ENCODE peak calls at places on chromosomes 2 and 18, in ten cellular contexts. One of them, this sample, is unnamed.
A peak's percentile ranks its signal among the peaks of the same experiment; 100 is the strongest.

GRCh38 chr2:53095227-53095626 is 672.4 kb upstream of the CHAC2 start:
- DNase-seq in SK-N-MC: no peak
- DNase-seq in GM23248: no peak
- DNase-seq in neural progenitor cell: no peak
- DNase-seq in mammary epithelial cell: no peak
- DNase-seq in K562: no peak
- DNase-seq in HepG2: no peak
- DNase-seq in PC-3: no peak
- DNase-seq in MM.1S: no peak
- DNase-seq in GM23338: no peak
- DNase-seq in this sample: no peak

GRCh38 chr18:12405066-12405465 is 2.7 kb upstream of the PRELID3A start:
- DNase-seq in SK-N-MC: no peak
- DNase-seq in GM23248: peak; percentile 11
- DNase-seq in neural progenitor cell: no peak
- DNase-seq in mammary epithelial cell: no peak
- DNase-seq in K562: no peak
- DNase-seq in HepG2: no peak
- DNase-seq in PC-3: no peak
- DNase-seq in MM.1S: no peak
- DNase-seq in GM23338: no peak
- DNase-seq in this sample: no peak

GRCh38 chr2:109209941-109210340 is 80.9 kb downstream of the SH3RF3 start:
- DNase-seq in SK-N-MC: no peak
- DNase-seq in GM23248: no peak
- DNase-seq in neural progenitor cell: no peak
- DNase-seq in mammary epithelial cell: no peak
- DNase-seq in K562: no peak
- DNase-seq in HepG2: no peak
- DNase-seq in PC-3: no peak
- DNase-seq in MM.1S: no peak
- DNase-seq in GM23338: no peak
- DNase-seq in this sample: no peak

GRCh38 chr2:101766871-101767739 is 69.6 kb downstream of the MAP4K4 start:
- DNase-seq in SK-N-MC: no peak
- DNase-seq in GM23248: peak; percentile 93
- DNase-seq in neural progenitor cell: peak; percentile 89
- DNase-seq in mammary epithelial cell: peak; percentile 85
- DNase-seq in K562: no peak
- DNase-seq in HepG2: peak; percentile 97
- DNase-seq in PC-3: peak; percentile 87
- DNase-seq in MM.1S: no peak
- DNase-seq in GM23338: peak; percentile 64
- DNase-seq in this sample: peak; percentile 89

GRCh38 chr2:219687266-219687665 is 59.8 kb downstream of the SLC4A3 start:
- DNase-seq in SK-N-MC: no peak
- DNase-seq in GM23248: peak; percentile 31
- DNase-seq in neural progenitor cell: no peak
- DNase-seq in mammary epithelial cell: peak; percentile 24
- DNase-seq in K562: peak; percentile 33
- DNase-seq in HepG2: no peak
- DNase-seq in PC-3: peak; percentile 44
- DNase-seq in MM.1S: no peak
- DNase-seq in GM23338: no peak
- DNase-seq in this sample: no peak

GRCh38 chr2:42142476-42143184 is 26.5 kb upstream of the EML4 start:
- DNase-seq in SK-N-MC: no peak
- DNase-seq in GM23248: peak; percentile 42
- DNase-seq in neural progenitor cell: no peak
- DNase-seq in mammary epithelial cell: no peak
- DNase-seq in K562: no peak
- DNase-seq in HepG2: peak; percentile 34
- DNase-seq in PC-3: peak; percentile 24
- DNase-seq in MM.1S: no peak
- DNase-seq in GM23338: no peak
- DNase-seq in this sample: no peak

GRCh38 chr18:48944634-48945033 is 6.1 kb downstream of the SMAD7 start:
- DNase-seq in SK-N-MC: no peak
- DNase-seq in GM23248: peak; percentile 61
- DNase-seq in neural progenitor cell: no peak
- DNase-seq in mammary epithelial cell: no peak
- DNase-seq in K562: no peak
- DNase-seq in HepG2: no peak
- DNase-seq in PC-3: no peak
- DNase-seq in MM.1S: peak; percentile 25
- DNase-seq in GM23338: no peak
- DNase-seq in this sample: no peak

GRCh38 chr2:164969909-164970690 is 14.8 kb upstream of the SLC38A11 start:
- DNase-seq in SK-N-MC: no peak
- DNase-seq in GM23248: no peak
- DNase-seq in neural progenitor cell: no peak
- DNase-seq in mammary epithelial cell: no peak
- DNase-seq in K562: no peak
- DNase-seq in HepG2: no peak
- DNase-seq in PC-3: no peak
- DNase-seq in MM.1S: no peak
- DNase-seq in GM23338: no peak
- DNase-seq in this sample: no peak

GRCh38 chr2:113211226-113212105 is 37.7 kb downstream of the PSD4 start:
- DNase-seq in SK-N-MC: no peak
- DNase-seq in GM23248: peak; percentile 87
- DNase-seq in neural progenitor cell: no peak
- DNase-seq in mammary epithelial cell: peak; percentile 75
- DNase-seq in K562: no peak
- DNase-seq in HepG2: peak; percentile 29
- DNase-seq in PC-3: peak; percentile 82
- DNase-seq in MM.1S: no peak
- DNase-seq in GM23338: no peak
- DNase-seq in this sample: peak; percentile 58

GRCh38 chr18:61606068-61606660 is 272.9 kb downstream of the CDH20 start:
- DNase-seq in SK-N-MC: peak; percentile 73
- DNase-seq in GM23248: peak; percentile 71
- DNase-seq in neural progenitor cell: peak; percentile 94
- DNase-seq in mammary epithelial cell: peak; percentile 45
- DNase-seq in K562: no peak
- DNase-seq in HepG2: no peak
- DNase-seq in PC-3: no peak
- DNase-seq in MM.1S: no peak
- DNase-seq in GM23338: peak; percentile 74
- DNase-seq in this sample: no peak

GRCh38 chr2:23668756-23669304 is 258.1 kb downstream of the ATAD2B start:
- DNase-seq in SK-N-MC: no peak
- DNase-seq in GM23248: no peak
- DNase-seq in neural progenitor cell: no peak
- DNase-seq in mammary epithelial cell: no peak
- DNase-seq in K562: no peak
- DNase-seq in HepG2: no peak
- DNase-seq in PC-3: no peak
- DNase-seq in MM.1S: no peak
- DNase-seq in GM23338: no peak
- DNase-seq in this sample: no peak

GRCh38 chr2:165573534-165574461 is 104.3 kb downstream of the CSRNP3 start:
- DNase-seq in SK-N-MC: no peak
- DNase-seq in GM23248: no peak
- DNase-seq in neural progenitor cell: peak; percentile 92
- DNase-seq in mammary epithelial cell: peak; percentile 42
- DNase-seq in K562: no peak
- DNase-seq in HepG2: peak; percentile 78
- DNase-seq in PC-3: peak; percentile 62
- DNase-seq in MM.1S: no peak
- DNase-seq in GM23338: peak; percentile 92
- DNase-seq in this sample: peak; percentile 18

GRCh38 chr2:201116959-201117734 is 1.2 kb downstream of the CFLAR start:
- DNase-seq in SK-N-MC: peak; percentile 87
- DNase-seq in GM23248: peak; percentile 90
- DNase-seq in neural progenitor cell: peak; percentile 5
- DNase-seq in mammary epithelial cell: no peak
- DNase-seq in K562: peak; percentile 71
- DNase-seq in HepG2: peak; percentile 84
- DNase-seq in PC-3: peak; percentile 89
- DNase-seq in MM.1S: peak; percentile 90
- DNase-seq in GM23338: peak; percentile 58
- DNase-seq in this sample: peak; percentile 47

DNA sequence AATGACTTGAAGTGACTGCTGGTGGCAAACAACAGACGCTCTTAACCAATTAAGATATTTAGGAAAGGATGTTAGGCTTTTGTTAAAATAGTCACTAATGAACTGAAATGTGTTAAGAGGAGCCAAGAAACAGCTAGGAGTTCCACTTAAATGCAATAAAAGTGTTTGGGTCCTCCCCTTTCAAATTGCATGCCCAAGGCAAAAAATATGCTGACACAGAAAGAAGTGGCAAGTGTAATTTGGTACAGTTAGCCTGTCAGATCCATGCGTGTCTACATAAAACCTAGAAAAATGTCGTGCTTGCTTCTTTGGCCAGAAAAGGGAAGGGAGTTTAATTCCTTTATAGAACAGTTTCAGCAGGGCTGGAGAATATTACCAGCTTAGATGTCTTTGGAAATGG is 61.9 kb downstream of the XRCC5 start:
- DNase-seq in SK-N-MC: peak; percentile 79
- DNase-seq in GM23248: no peak
- DNase-seq in neural progenitor cell: no peak
- DNase-seq in mammary epithelial cell: no peak
- DNase-seq in K562: no peak
- DNase-seq in HepG2: no peak
- DNase-seq in PC-3: no peak
- DNase-seq in MM.1S: no peak
- DNase-seq in GM23338: no peak
- DNase-seq in this sample: no peak
- TF ChIP-seq EZH2 in SK-N-MC: no peak
- TF ChIP-seq EZH2 in GM23248: no peak
- TF ChIP-seq EZH2 in neural progenitor cell: no peak
- TF ChIP-seq EZH2 in mammary epithelial cell: no peak
- TF ChIP-seq EZH2 in K562: no peak
- TF ChIP-seq EZH2 in HepG2: no peak
- TF ChIP-seq EZH2 in PC-3: no peak
- TF ChIP-seq EZH2 in MM.1S: no peak
- TF ChIP-seq EZH2 in GM23338: no peak
- TF ChIP-seq EZH2 in this sample: no peak

DNA sequence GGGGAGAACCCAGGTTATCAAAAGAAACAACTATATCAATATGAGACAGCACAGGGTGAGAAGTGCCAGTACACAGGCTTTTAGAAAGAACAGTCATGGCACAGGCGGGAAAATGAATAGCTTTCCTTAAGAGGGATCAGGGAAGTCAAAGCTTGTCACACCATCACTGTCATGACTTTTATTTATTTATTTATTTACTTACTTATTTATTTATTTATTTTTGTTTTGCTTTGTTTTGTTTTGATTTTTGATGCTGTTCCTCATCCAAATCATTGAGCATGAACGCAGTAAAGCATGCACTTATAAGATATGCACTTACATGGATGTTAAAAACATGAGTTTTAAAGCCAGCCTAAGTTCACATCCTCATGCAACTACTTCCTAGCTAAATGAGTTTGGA is 19.3 kb upstream of the CRIM1 start:
- DNase-seq in SK-N-MC: no peak
- DNase-seq in GM23248: no peak
- DNase-seq in neural progenitor cell: no peak
- DNase-seq in mammary epithelial cell: no peak
- DNase-seq in K562: no peak
- DNase-seq in HepG2: no peak
- DNase-seq in PC-3: no peak
- DNase-seq in MM.1S: no peak
- DNase-seq in GM23338: no peak
- DNase-seq in this sample: no peak
- H3K36me3 ChIP-seq in SK-N-MC: no peaks in the 10 kb centered on the region
- H3K36me3 ChIP-seq in GM23248: no peaks in the 10 kb centered on the region
- H3K36me3 ChIP-seq in neural progenitor cell: no peaks in the 10 kb centered on the region
- H3K36me3 ChIP-seq in mammary epithelial cell: no peaks in the 10 kb centered on the region
- H3K36me3 ChIP-seq in K562: no peaks in the 10 kb centered on the region
- H3K36me3 ChIP-seq in HepG2: no peaks in the 10 kb centered on the region
- H3K36me3 ChIP-seq in PC-3: no peaks in the 10 kb centered on the region
- H3K36me3 ChIP-seq in MM.1S: no peaks in the 10 kb centered on the region
- H3K36me3 ChIP-seq in GM23338: no peaks in the 10 kb centered on the region
- H3K36me3 ChIP-seq in this sample: no peaks in the 10 kb centered on the region

DNA sequence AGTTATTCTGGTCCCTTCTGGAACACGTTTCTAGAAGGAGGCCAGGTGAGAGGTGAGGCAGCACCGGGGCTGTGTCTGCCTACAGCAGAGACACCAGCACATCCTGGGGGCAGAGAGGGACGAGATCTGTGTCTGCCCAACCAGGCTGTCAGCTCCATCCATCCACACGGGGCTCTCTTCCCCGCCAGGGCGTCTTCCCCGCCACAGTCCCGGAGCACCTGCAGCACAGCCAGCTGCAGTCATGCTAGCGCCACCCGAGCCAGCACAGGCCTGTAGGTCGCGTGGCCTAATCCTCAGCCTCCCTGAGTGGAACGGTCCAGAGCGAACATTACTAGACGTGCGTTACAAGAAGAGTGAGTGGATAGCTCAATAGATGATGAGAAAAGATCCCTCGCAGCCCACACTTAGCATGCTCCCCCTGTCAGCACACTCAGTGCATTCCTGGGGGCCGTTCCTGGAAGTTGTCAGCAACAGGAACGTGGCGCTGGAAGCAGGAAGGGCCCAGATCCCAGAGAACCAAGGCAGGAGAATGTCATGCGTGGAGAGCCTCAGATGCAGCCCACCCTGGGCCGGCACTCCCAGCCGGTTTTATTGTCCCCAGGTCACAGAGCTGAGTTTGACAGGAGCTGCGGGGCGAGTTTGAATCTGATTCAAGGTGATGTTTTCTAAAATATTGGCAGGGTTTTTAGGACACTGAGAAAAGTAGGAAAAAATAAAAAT is 179.0 kb downstream of the TWIST2 start:
- DNase-seq in SK-N-MC: no peak
- DNase-seq in GM23248: no peak
- DNase-seq in neural progenitor cell: peak; percentile 62
- DNase-seq in mammary epithelial cell: no peak
- DNase-seq in K562: no peak
- DNase-seq in HepG2: no peak
- DNase-seq in PC-3: no peak
- DNase-seq in MM.1S: no peak
- DNase-seq in GM23338: peak; percentile 47
- DNase-seq in this sample: no peak
- TF ChIP-seq EZH2 in SK-N-MC: no peak
- TF ChIP-seq EZH2 in GM23248: no peak
- TF ChIP-seq EZH2 in neural progenitor cell: no peak
- TF ChIP-seq EZH2 in mammary epithelial cell: no peak
- TF ChIP-seq EZH2 in K562: no peak
- TF ChIP-seq EZH2 in HepG2: peak; percentile 23
- TF ChIP-seq EZH2 in PC-3: no peak
- TF ChIP-seq EZH2 in MM.1S: no peak
- TF ChIP-seq EZH2 in GM23338: no peak
- TF ChIP-seq EZH2 in this sample: no peak

DNA sequence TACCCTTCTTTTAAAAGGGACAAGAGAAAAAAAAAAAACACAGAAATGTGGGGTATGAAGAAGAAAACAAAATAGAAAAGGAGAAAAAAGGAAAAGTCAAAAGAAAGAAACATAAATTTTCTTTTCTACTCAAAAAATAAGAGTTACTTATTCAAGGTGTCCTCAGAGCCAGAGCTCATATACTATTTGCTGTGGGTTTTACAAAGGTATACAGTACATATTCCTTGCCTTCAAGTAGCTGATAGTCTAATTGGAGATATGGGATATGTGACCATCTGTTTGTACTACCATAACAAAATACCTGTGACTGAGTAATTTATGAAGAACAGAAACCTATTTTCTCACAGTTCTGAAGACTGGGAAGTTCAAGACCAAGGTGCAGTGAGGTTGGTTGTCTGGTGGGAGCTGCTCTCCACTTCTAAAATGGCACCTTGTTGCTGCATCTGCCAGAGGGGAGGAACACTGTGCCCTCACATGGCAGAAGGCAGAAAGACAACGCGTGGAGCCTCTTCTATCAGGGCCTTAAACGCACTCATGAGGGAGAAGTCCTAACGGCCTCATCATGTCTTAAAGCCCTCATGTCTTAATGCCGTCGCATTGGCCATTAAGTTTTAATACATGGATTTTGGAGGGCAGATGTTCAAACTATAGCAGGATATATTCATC is 33.9 kb downstream of the NBAS start:
- DNase-seq in SK-N-MC: no peak
- DNase-seq in GM23248: no peak
- DNase-seq in neural progenitor cell: peak; percentile 2
- DNase-seq in mammary epithelial cell: no peak
- DNase-seq in K562: no peak
- DNase-seq in HepG2: peak; percentile 15
- DNase-seq in PC-3: peak; percentile 8
- DNase-seq in MM.1S: no peak
- DNase-seq in GM23338: peak; percentile 51
- DNase-seq in this sample: no peak
- H3K36me3 ChIP-seq in SK-N-MC: peaks cover 15% of the 10 kb centered on the region
- H3K36me3 ChIP-seq in GM23248: peaks cover 36% of the 10 kb centered on the region
- H3K36me3 ChIP-seq in neural progenitor cell: no peaks in the 10 kb centered on the region
- H3K36me3 ChIP-seq in mammary epithelial cell: peaks cover 3% of the 10 kb centered on the region
- H3K36me3 ChIP-seq in K562: peaks cover 86% of the 10 kb centered on the region
- H3K36me3 ChIP-seq in HepG2: peaks cover 9% of the 10 kb centered on the region
- H3K36me3 ChIP-seq in PC-3: peaks cover 5% of the 10 kb centered on the region
- H3K36me3 ChIP-seq in MM.1S: no peaks in the 10 kb centered on the region
- H3K36me3 ChIP-seq in GM23338: no peaks in the 10 kb centered on the region
- H3K36me3 ChIP-seq in this sample: peaks cover 8% of the 10 kb centered on the region

This sample was measured in PC-9.